ENCODE peak calls at places on chromosomes 5 and 9, in seven cellular contexts. One of them, this sample, is unnamed.

GRCh38 chr5:167982-168660 is 23.2 kb upstream of the LRRC14B start:
- DNase-seq in hepatocyte: peak
- DNase-seq in choroid plexus epithelial cell: peak
- DNase-seq in AG09309: peak
- DNase-seq in BJ: peak
- DNase-seq in cardiac muscle cell: no peak
- DNase-seq in astrocyte of the spinal cord: peak
- DNase-seq in this sample: peak

GRCh38 chr9:132141364-132141947 is 20.4 kb upstream of the NTNG2 start:
- DNase-seq in hepatocyte: no peak
- DNase-seq in astrocyte of the spinal cord: peak
- DNase-seq in choroid plexus epithelial cell: peak
- DNase-seq in BJ: no peak
- DNase-seq in cardiac muscle cell: no peak
- DNase-seq in AG09309: no peak
- DNase-seq in this sample: no peak

GRCh38 chr5:72817076-72817476 is 615 bp downstream of the TNPO1 start:
- DNase-seq in hepatocyte: peak
- DNase-seq in BJ: no peak
- DNase-seq in astrocyte of the spinal cord: peak
- DNase-seq in AG09309: no peak
- DNase-seq in cardiac muscle cell: peak
- DNase-seq in choroid plexus epithelial cell: peak
- DNase-seq in this sample: peak

GRCh38 chr5:134456825-134457224 is 45.1 kb upstream of the CDKN2AIPNL start:
- DNase-seq in astrocyte of the spinal cord: no peak
- DNase-seq in AG09309: no peak
- DNase-seq in cardiac muscle cell: no peak
- DNase-seq in hepatocyte: no peak
- DNase-seq in choroid plexus epithelial cell: no peak
- DNase-seq in BJ: no peak
- DNase-seq in this sample: no peak

GRCh38 chr5:180704362-180704761 is 35.5 kb downstream of the OR2Y1 start:
- DNase-seq in AG09309: no peak
- DNase-seq in choroid plexus epithelial cell: peak
- DNase-seq in hepatocyte: no peak
- DNase-seq in astrocyte of the spinal cord: no peak
- DNase-seq in cardiac muscle cell: no peak
- DNase-seq in BJ: no peak
- DNase-seq in this sample: peak

GRCh38 chr5:158058208-158058607 is 199.3 kb upstream of the CLINT1 start:
- DNase-seq in choroid plexus epithelial cell: no peak
- DNase-seq in BJ: no peak
- DNase-seq in hepatocyte: no peak
- DNase-seq in cardiac muscle cell: no peak
- DNase-seq in AG09309: no peak
- DNase-seq in astrocyte of the spinal cord: no peak
- DNase-seq in this sample: no peak

GRCh38 chr9:107447081-107447480 is 42.5 kb downstream of the KLF4 start:
- DNase-seq in BJ: no peak
- DNase-seq in choroid plexus epithelial cell: no peak
- DNase-seq in astrocyte of the spinal cord: no peak
- DNase-seq in hepatocyte: no peak
- DNase-seq in AG09309: no peak
- DNase-seq in cardiac muscle cell: no peak
- DNase-seq in this sample: no peak

GRCh38 chr9:91423785-91424402 is at the start of gene NFIL3:
- DNase-seq in cardiac muscle cell: peak
- DNase-seq in AG09309: no peak
- DNase-seq in BJ: no peak
- DNase-seq in hepatocyte: peak
- DNase-seq in astrocyte of the spinal cord: peak
- DNase-seq in choroid plexus epithelial cell: peak
- DNase-seq in this sample: peak

GRCh38 chr5:108255468-108255867 is 126.4 kb downstream of the FBXL17 start:
- DNase-seq in choroid plexus epithelial cell: no peak
- DNase-seq in AG09309: no peak
- DNase-seq in BJ: no peak
- DNase-seq in astrocyte of the spinal cord: no peak
- DNase-seq in cardiac muscle cell: no peak
- DNase-seq in hepatocyte: no peak
- DNase-seq in this sample: no peak

GRCh38 chr5:30040483-30041116 is 1152.9 kb upstream of the CDH6 start:
- DNase-seq in hepatocyte: peak
- DNase-seq in choroid plexus epithelial cell: peak
- DNase-seq in BJ: no peak
- DNase-seq in AG09309: no peak
- DNase-seq in astrocyte of the spinal cord: peak
- DNase-seq in cardiac muscle cell: peak
- DNase-seq in this sample: peak

GRCh38 chr9:78791779-78792178 is 494.9 kb downstream of the PSAT1 start:
- DNase-seq in AG09309: no peak
- DNase-seq in BJ: no peak
- DNase-seq in choroid plexus epithelial cell: no peak
- DNase-seq in astrocyte of the spinal cord: no peak
- DNase-seq in cardiac muscle cell: no peak
- DNase-seq in hepatocyte: no peak
- DNase-seq in this sample: peak

GRCh38 chr9:34459941-34460340 is 1.3 kb downstream of the DNAI1 start:
- DNase-seq in astrocyte of the spinal cord: no peak
- DNase-seq in choroid plexus epithelial cell: no peak
- DNase-seq in BJ: no peak
- DNase-seq in AG09309: no peak
- DNase-seq in hepatocyte: no peak
- DNase-seq in cardiac muscle cell: no peak
- DNase-seq in this sample: peak

GRCh38 chr5:78320461-78320860 is 26.0 kb upstream of the AP3B1 start:
- DNase-seq in choroid plexus epithelial cell: peak
- DNase-seq in hepatocyte: peak
- DNase-seq in BJ: no peak
- DNase-seq in cardiac muscle cell: peak
- DNase-seq in astrocyte of the spinal cord: peak
- DNase-seq in AG09309: peak
- DNase-seq in this sample: peak

GRCh38 chr9:135536166-135536565 is 9.8 kb upstream of the OBP2A start:
- DNase-seq in cardiac muscle cell: no peak
- DNase-seq in hepatocyte: no peak
- DNase-seq in choroid plexus epithelial cell: peak
- DNase-seq in BJ: no peak
- DNase-seq in astrocyte of the spinal cord: peak
- DNase-seq in AG09309: peak
- DNase-seq in this sample: peak

GRCh38 chr5:958701-959571 is 49.7 kb upstream of the NKD2 start:
- DNase-seq in hepatocyte: no peak
- DNase-seq in BJ: peak
- DNase-seq in astrocyte of the spinal cord: peak
- DNase-seq in choroid plexus epithelial cell: no peak
- DNase-seq in cardiac muscle cell: no peak
- DNase-seq in AG09309: no peak
- DNase-seq in this sample: peak

GRCh38 chr9:20028849-20029231 is 240.0 kb upstream of the SLC24A2 start:
- DNase-seq in choroid plexus epithelial cell: no peak
- DNase-seq in hepatocyte: no peak
- DNase-seq in AG09309: no peak
- DNase-seq in cardiac muscle cell: no peak
- DNase-seq in BJ: no peak
- DNase-seq in astrocyte of the spinal cord: no peak
- DNase-seq in this sample: peak

GRCh38 chr5:141623197-141623596 is 4.4 kb upstream of the DIAPH1 start:
- DNase-seq in BJ: no peak
- DNase-seq in AG09309: no peak
- DNase-seq in choroid plexus epithelial cell: peak
- DNase-seq in cardiac muscle cell: no peak
- DNase-seq in astrocyte of the spinal cord: no peak
- DNase-seq in hepatocyte: no peak
- DNase-seq in this sample: no peak

GRCh38 chr9:97487880-97488279 is 13.6 kb upstream of the TMOD1 start:
- DNase-seq in astrocyte of the spinal cord: no peak
- DNase-seq in AG09309: no peak
- DNase-seq in choroid plexus epithelial cell: no peak
- DNase-seq in BJ: no peak
- DNase-seq in cardiac muscle cell: no peak
- DNase-seq in hepatocyte: no peak
- DNase-seq in this sample: no peak

GRCh38 chr9:132837501-132838268 is 40.4 kb downstream of the AK8 start:
- DNase-seq in BJ: no peak
- DNase-seq in AG09309: no peak
- DNase-seq in cardiac muscle cell: no peak
- DNase-seq in astrocyte of the spinal cord: no peak
- DNase-seq in hepatocyte: no peak
- DNase-seq in choroid plexus epithelial cell: no peak
- DNase-seq in this sample: no peak

GRCh38 chr9:136787690-136788400 is 3.3 kb upstream of the TMEM141 start:
- DNase-seq in cardiac muscle cell: peak
- DNase-seq in hepatocyte: peak
- DNase-seq in astrocyte of the spinal cord: peak
- DNase-seq in AG09309: no peak
- DNase-seq in choroid plexus epithelial cell: peak
- DNase-seq in BJ: no peak
- DNase-seq in this sample: peak

GRCh38 chr5:142686210-142686734 is 382 bp upstream of the FGF1 start:
- DNase-seq in BJ: no peak
- DNase-seq in choroid plexus epithelial cell: peak
- DNase-seq in cardiac muscle cell: no peak
- DNase-seq in AG09309: no peak
- DNase-seq in hepatocyte: no peak
- DNase-seq in astrocyte of the spinal cord: peak
- DNase-seq in this sample: no peak

DNA sequence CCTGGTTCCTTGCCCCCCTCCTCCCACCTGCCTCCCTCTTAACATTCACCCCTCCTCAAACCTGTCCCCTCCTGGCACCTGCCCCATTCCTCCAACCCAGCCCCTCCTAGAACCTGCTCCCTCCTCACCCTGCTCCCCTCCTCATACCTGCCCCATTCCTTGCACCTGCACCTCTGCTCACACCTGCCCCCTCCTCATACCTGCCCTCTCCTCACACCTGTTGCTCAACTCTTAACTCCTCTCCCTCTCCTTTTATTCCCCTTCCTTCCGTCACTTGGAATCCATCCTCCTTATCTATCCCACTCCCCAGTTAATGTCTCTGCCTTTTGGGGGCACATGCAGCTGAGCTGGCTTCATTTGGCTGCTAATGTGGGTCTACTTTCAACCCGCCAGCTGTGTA is 712.1 kb downstream of the MTRR start:
- DNase-seq in astrocyte of the spinal cord: no peak
- DNase-seq in AG09309: no peak
- DNase-seq in choroid plexus epithelial cell: no peak
- DNase-seq in cardiac muscle cell: no peak
- DNase-seq in hepatocyte: no peak
- DNase-seq in BJ: no peak
- DNase-seq in this sample: no peak
- TF ChIP-seq CTCF in astrocyte of the spinal cord: no peak
- TF ChIP-seq CTCF in AG09309: no peak
- TF ChIP-seq CTCF in choroid plexus epithelial cell: no peak
- TF ChIP-seq CTCF in cardiac muscle cell: no peak
- TF ChIP-seq CTCF in hepatocyte: no peak
- TF ChIP-seq CTCF in BJ: no peak
- TF ChIP-seq CTCF in this sample: no peak

DNA sequence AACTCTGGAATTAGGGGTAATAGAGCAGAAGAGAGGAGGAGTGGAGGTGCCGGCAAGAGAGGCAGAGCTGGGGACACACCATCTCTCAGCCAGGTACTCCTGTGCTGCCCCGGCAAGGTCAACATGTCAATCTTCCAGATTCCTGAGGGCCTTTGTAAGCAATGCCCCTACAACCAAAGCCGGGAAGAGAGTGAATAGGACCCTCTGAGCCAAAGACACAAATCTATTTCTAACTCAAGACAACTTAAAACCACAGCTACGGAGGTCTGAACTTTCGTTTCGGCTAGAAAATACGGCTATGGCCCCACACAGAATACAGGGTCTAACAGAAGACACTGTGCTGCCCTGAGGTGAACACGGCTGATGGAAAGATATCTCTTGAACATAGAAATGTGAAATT is 66.6 kb downstream of the SERINC5 start:
- DNase-seq in choroid plexus epithelial cell: no peak
- DNase-seq in hepatocyte: no peak
- DNase-seq in cardiac muscle cell: peak
- DNase-seq in BJ: no peak
- DNase-seq in AG09309: no peak
- DNase-seq in astrocyte of the spinal cord: no peak
- DNase-seq in this sample: no peak
- H3K4me3 ChIP-seq in choroid plexus epithelial cell: no peak
- H3K4me3 ChIP-seq in hepatocyte: no peak
- H3K4me3 ChIP-seq in cardiac muscle cell: no peak
- H3K4me3 ChIP-seq in BJ: no peak
- H3K4me3 ChIP-seq in AG09309: no peak
- H3K4me3 ChIP-seq in astrocyte of the spinal cord: no peak
- H3K4me3 ChIP-seq in this sample: no peak

GRCh38 chr5:128669803-128670202 is 131.8 kb upstream of the FBN2 start:
- DNase-seq in BJ: no peak
- DNase-seq in AG09309: no peak
- DNase-seq in hepatocyte: no peak
- DNase-seq in cardiac muscle cell: no peak
- DNase-seq in choroid plexus epithelial cell: peak
- DNase-seq in astrocyte of the spinal cord: no peak
- DNase-seq in this sample: peak

GRCh38 chr5:128668921-128669320 is 130.9 kb upstream of the FBN2 start:
- DNase-seq in AG09309: no peak
- DNase-seq in BJ: no peak
- DNase-seq in choroid plexus epithelial cell: no peak
- DNase-seq in hepatocyte: no peak
- DNase-seq in astrocyte of the spinal cord: no peak
- DNase-seq in cardiac muscle cell: no peak
- DNase-seq in this sample: no peak

GRCh38 chr5:128667751-128668150 is 129.7 kb upstream of the FBN2 start:
- DNase-seq in AG09309: no peak
- DNase-seq in astrocyte of the spinal cord: no peak
- DNase-seq in choroid plexus epithelial cell: no peak
- DNase-seq in hepatocyte: no peak
- DNase-seq in cardiac muscle cell: no peak
- DNase-seq in BJ: no peak
- DNase-seq in this sample: no peak

GRCh38 chr5:128665747-128666355 is 127.8 kb upstream of the FBN2 start:
- DNase-seq in astrocyte of the spinal cord: no peak
- DNase-seq in cardiac muscle cell: no peak
- DNase-seq in BJ: no peak
- DNase-seq in choroid plexus epithelial cell: no peak
- DNase-seq in hepatocyte: no peak
- DNase-seq in AG09309: no peak
- DNase-seq in this sample: no peak

DNA sequence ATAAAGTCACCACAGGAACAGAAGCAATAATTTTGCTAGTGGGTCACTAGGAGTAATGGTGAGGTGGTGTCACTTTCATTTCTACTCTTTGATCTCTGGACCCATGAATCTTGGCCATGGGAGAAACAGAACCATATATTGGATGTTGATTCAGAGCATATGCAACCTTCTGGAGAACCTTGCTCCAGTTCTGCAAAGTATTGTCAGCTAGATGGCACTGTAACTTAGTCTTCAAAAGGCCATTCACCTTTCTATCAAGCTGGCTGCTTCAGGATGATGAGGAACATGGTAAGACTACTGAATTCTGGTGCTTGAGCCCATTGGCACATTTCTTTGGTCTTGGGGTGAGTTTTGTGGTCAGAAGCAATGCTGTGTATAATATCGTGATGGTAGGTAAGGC is 129.1 kb upstream of the FBN2 start:
- DNase-seq in choroid plexus epithelial cell: peak
- DNase-seq in hepatocyte: peak
- DNase-seq in cardiac muscle cell: peak
- DNase-seq in BJ: no peak
- DNase-seq in astrocyte of the spinal cord: no peak
- DNase-seq in AG09309: no peak
- DNase-seq in this sample: no peak
- TF ChIP-seq CTCF in choroid plexus epithelial cell: peak
- TF ChIP-seq CTCF in hepatocyte: peak
- TF ChIP-seq CTCF in cardiac muscle cell: peak
- TF ChIP-seq CTCF in BJ: no peak
- TF ChIP-seq CTCF in astrocyte of the spinal cord: peak
- TF ChIP-seq CTCF in AG09309: peak
- TF ChIP-seq CTCF in this sample: peak

GRCh38 chr9:117546894-117547293 is 132.0 kb upstream of the ASTN2 start:
- DNase-seq in cardiac muscle cell: no peak
- DNase-seq in astrocyte of the spinal cord: no peak
- DNase-seq in hepatocyte: peak
- DNase-seq in AG09309: no peak
- DNase-seq in BJ: no peak
- DNase-seq in choroid plexus epithelial cell: no peak
- DNase-seq in this sample: no peak
- H3K4me3 ChIP-seq in cardiac muscle cell: no peak
- H3K4me3 ChIP-seq in astrocyte of the spinal cord: no peak
- H3K4me3 ChIP-seq in hepatocyte: no peak
- H3K4me3 ChIP-seq in AG09309: no peak
- H3K4me3 ChIP-seq in BJ: no peak
- H3K4me3 ChIP-seq in choroid plexus epithelial cell: no peak
- H3K4me3 ChIP-seq in this sample: no peak

This sample was measured in fibroblast of pulmonary artery.